ENCODE peak calls at places on chromosomes 4 and X, in nine cellular contexts. One of them, this sample, is unnamed.

GRCh38 chr4:22070256-22070655 is 121.7 kb upstream of the KCNIP4 start:
- DNase-seq in NCI-H226: no peak
- DNase-seq in amniotic stem cell: no peak
- DNase-seq in glutamatergic neuron: no peak
- DNase-seq in EL: no peak
- DNase-seq in GM18507: no peak
- DNase-seq in Ammon's horn: peak
- DNase-seq in IMR-90: no peak
- DNase-seq in activated CD4-positive, alpha-beta T cell treated with anti-CD3 and anti-CD28 coated beads, Interleukin-2, amount 50 U/mL, for 4 hours: no peak
- DNase-seq in this sample: no peak

GRCh38 chrX:8913665-8914409 is 112.7 kb upstream of the FAM9A start:
- DNase-seq in GM18507: no peak
- DNase-seq in Ammon's horn: no peak
- DNase-seq in IMR-90: peak
- DNase-seq in EL: peak
- DNase-seq in activated CD4-positive, alpha-beta T cell treated with anti-CD3 and anti-CD28 coated beads, Interleukin-2, amount 50 U/mL, for 4 hours: no peak
- DNase-seq in glutamatergic neuron: no peak
- DNase-seq in amniotic stem cell: peak
- DNase-seq in NCI-H226: no peak
- DNase-seq in this sample: peak

GRCh38 chr4:6658204-6658585 is 17.7 kb downstream of the MRFAP1 start:
- DNase-seq in IMR-90: no peak
- DNase-seq in glutamatergic neuron: no peak
- DNase-seq in amniotic stem cell: no peak
- DNase-seq in Ammon's horn: no peak
- DNase-seq in GM18507: no peak
- DNase-seq in NCI-H226: no peak
- DNase-seq in activated CD4-positive, alpha-beta T cell treated with anti-CD3 and anti-CD28 coated beads, Interleukin-2, amount 50 U/mL, for 4 hours: no peak
- DNase-seq in EL: no peak
- DNase-seq in this sample: no peak

GRCh38 chrX:1361910-1362309 is 25.3 kb downstream of the IL3RA start:
- DNase-seq in EL: no peak
- DNase-seq in GM18507: no peak
- DNase-seq in glutamatergic neuron: no peak
- DNase-seq in IMR-90: no peak
- DNase-seq in amniotic stem cell: no peak
- DNase-seq in activated CD4-positive, alpha-beta T cell treated with anti-CD3 and anti-CD28 coated beads, Interleukin-2, amount 50 U/mL, for 4 hours: no peak
- DNase-seq in Ammon's horn: no peak
- DNase-seq in NCI-H226: no peak
- DNase-seq in this sample: no peak

GRCh38 chr4:15690020-15690809 is 8.6 kb downstream of the FAM200B start:
- DNase-seq in EL: peak
- DNase-seq in Ammon's horn: no peak
- DNase-seq in IMR-90: peak
- DNase-seq in activated CD4-positive, alpha-beta T cell treated with anti-CD3 and anti-CD28 coated beads, Interleukin-2, amount 50 U/mL, for 4 hours: no peak
- DNase-seq in glutamatergic neuron: no peak
- DNase-seq in GM18507: no peak
- DNase-seq in amniotic stem cell: peak
- DNase-seq in NCI-H226: peak
- DNase-seq in this sample: peak

GRCh38 chr4:6972375-6972650 is 62.7 kb downstream of the TBC1D14 start:
- DNase-seq in amniotic stem cell: no peak
- DNase-seq in Ammon's horn: no peak
- DNase-seq in GM18507: no peak
- DNase-seq in glutamatergic neuron: no peak
- DNase-seq in IMR-90: no peak
- DNase-seq in EL: no peak
- DNase-seq in activated CD4-positive, alpha-beta T cell treated with anti-CD3 and anti-CD28 coated beads, Interleukin-2, amount 50 U/mL, for 4 hours: no peak
- DNase-seq in NCI-H226: no peak
- DNase-seq in this sample: no peak

GRCh38 chrX:37685452-37686347 is at the start of gene XK:
- DNase-seq in glutamatergic neuron: peak
- DNase-seq in Ammon's horn: peak
- DNase-seq in amniotic stem cell: no peak
- DNase-seq in EL: peak
- DNase-seq in activated CD4-positive, alpha-beta T cell treated with anti-CD3 and anti-CD28 coated beads, Interleukin-2, amount 50 U/mL, for 4 hours: peak
- DNase-seq in IMR-90: no peak
- DNase-seq in GM18507: no peak
- DNase-seq in NCI-H226: peak
- DNase-seq in this sample: peak

GRCh38 chr4:82376109-82376508 is 2.3 kb upstream of the HNRNPD start:
- DNase-seq in activated CD4-positive, alpha-beta T cell treated with anti-CD3 and anti-CD28 coated beads, Interleukin-2, amount 50 U/mL, for 4 hours: no peak
- DNase-seq in EL: no peak
- DNase-seq in NCI-H226: no peak
- DNase-seq in amniotic stem cell: no peak
- DNase-seq in Ammon's horn: no peak
- DNase-seq in glutamatergic neuron: no peak
- DNase-seq in GM18507: no peak
- DNase-seq in IMR-90: no peak
- DNase-seq in this sample: no peak

GRCh38 chrX:123860506-123860840 is 620 bp downstream of the XIAP start:
- DNase-seq in NCI-H226: no peak
- DNase-seq in EL: peak
- DNase-seq in activated CD4-positive, alpha-beta T cell treated with anti-CD3 and anti-CD28 coated beads, Interleukin-2, amount 50 U/mL, for 4 hours: no peak
- DNase-seq in Ammon's horn: no peak
- DNase-seq in glutamatergic neuron: no peak
- DNase-seq in IMR-90: no peak
- DNase-seq in amniotic stem cell: no peak
- DNase-seq in GM18507: no peak
- DNase-seq in this sample: peak

GRCh38 chr4:73978886-73979285 is 2.9 kb downstream of the PF4 start:
- DNase-seq in glutamatergic neuron: no peak
- DNase-seq in amniotic stem cell: peak
- DNase-seq in NCI-H226: peak
- DNase-seq in EL: peak
- DNase-seq in IMR-90: peak
- DNase-seq in GM18507: no peak
- DNase-seq in Ammon's horn: no peak
- DNase-seq in activated CD4-positive, alpha-beta T cell treated with anti-CD3 and anti-CD28 coated beads, Interleukin-2, amount 50 U/mL, for 4 hours: no peak
- DNase-seq in this sample: peak

GRCh38 chrX:119880552-119881437 is 9.2 kb downstream of the NDUFA1 start:
- DNase-seq in EL: peak
- DNase-seq in IMR-90: peak
- DNase-seq in GM18507: no peak
- DNase-seq in Ammon's horn: peak
- DNase-seq in activated CD4-positive, alpha-beta T cell treated with anti-CD3 and anti-CD28 coated beads, Interleukin-2, amount 50 U/mL, for 4 hours: peak
- DNase-seq in amniotic stem cell: peak
- DNase-seq in glutamatergic neuron: peak
- DNase-seq in NCI-H226: peak
- DNase-seq in this sample: peak

GRCh38 chr4:183422962-183423653 is 21.3 kb upstream of the CDKN2AIP start:
- DNase-seq in NCI-H226: no peak
- DNase-seq in IMR-90: peak
- DNase-seq in glutamatergic neuron: no peak
- DNase-seq in activated CD4-positive, alpha-beta T cell treated with anti-CD3 and anti-CD28 coated beads, Interleukin-2, amount 50 U/mL, for 4 hours: no peak
- DNase-seq in EL: peak
- DNase-seq in amniotic stem cell: no peak
- DNase-seq in Ammon's horn: no peak
- DNase-seq in GM18507: no peak
- DNase-seq in this sample: peak

GRCh38 chr4:30721353-30722091 is 1.4 kb downstream of the PCDH7 start:
- DNase-seq in glutamatergic neuron: peak
- DNase-seq in EL: peak
- DNase-seq in activated CD4-positive, alpha-beta T cell treated with anti-CD3 and anti-CD28 coated beads, Interleukin-2, amount 50 U/mL, for 4 hours: no peak
- DNase-seq in IMR-90: peak
- DNase-seq in GM18507: no peak
- DNase-seq in Ammon's horn: peak
- DNase-seq in NCI-H226: no peak
- DNase-seq in amniotic stem cell: peak
- DNase-seq in this sample: peak

GRCh38 chr4:72505314-72505744 is 63.7 kb downstream of the ADAMTS3 start:
- DNase-seq in activated CD4-positive, alpha-beta T cell treated with anti-CD3 and anti-CD28 coated beads, Interleukin-2, amount 50 U/mL, for 4 hours: no peak
- DNase-seq in amniotic stem cell: peak
- DNase-seq in IMR-90: peak
- DNase-seq in glutamatergic neuron: peak
- DNase-seq in EL: peak
- DNase-seq in GM18507: peak
- DNase-seq in Ammon's horn: peak
- DNase-seq in NCI-H226: peak
- DNase-seq in this sample: peak

GRCh38 chrX:9379697-9380551 is 84.9 kb upstream of the TBL1X start:
- DNase-seq in amniotic stem cell: no peak
- DNase-seq in activated CD4-positive, alpha-beta T cell treated with anti-CD3 and anti-CD28 coated beads, Interleukin-2, amount 50 U/mL, for 4 hours: no peak
- DNase-seq in IMR-90: peak
- DNase-seq in GM18507: no peak
- DNase-seq in NCI-H226: peak
- DNase-seq in EL: peak
- DNase-seq in glutamatergic neuron: no peak
- DNase-seq in Ammon's horn: peak
- DNase-seq in this sample: peak

GRCh38 chr4:74006009-74006476 is 7.6 kb upstream of the CXCL5 start:
- DNase-seq in amniotic stem cell: no peak
- DNase-seq in EL: peak
- DNase-seq in NCI-H226: no peak
- DNase-seq in GM18507: no peak
- DNase-seq in Ammon's horn: no peak
- DNase-seq in activated CD4-positive, alpha-beta T cell treated with anti-CD3 and anti-CD28 coated beads, Interleukin-2, amount 50 U/mL, for 4 hours: no peak
- DNase-seq in glutamatergic neuron: no peak
- DNase-seq in IMR-90: peak
- DNase-seq in this sample: peak

GRCh38 chr4:152591876-152592275 is 56.0 kb upstream of the FBXW7 start:
- DNase-seq in glutamatergic neuron: no peak
- DNase-seq in activated CD4-positive, alpha-beta T cell treated with anti-CD3 and anti-CD28 coated beads, Interleukin-2, amount 50 U/mL, for 4 hours: no peak
- DNase-seq in IMR-90: no peak
- DNase-seq in EL: no peak
- DNase-seq in NCI-H226: no peak
- DNase-seq in amniotic stem cell: no peak
- DNase-seq in GM18507: no peak
- DNase-seq in Ammon's horn: peak
- DNase-seq in this sample: no peak

GRCh38 chr4:73589887-73590801 is 30.1 kb downstream of the RASSF6 start:
- DNase-seq in glutamatergic neuron: no peak
- DNase-seq in activated CD4-positive, alpha-beta T cell treated with anti-CD3 and anti-CD28 coated beads, Interleukin-2, amount 50 U/mL, for 4 hours: no peak
- DNase-seq in amniotic stem cell: no peak
- DNase-seq in NCI-H226: no peak
- DNase-seq in EL: no peak
- DNase-seq in IMR-90: no peak
- DNase-seq in GM18507: peak
- DNase-seq in Ammon's horn: no peak
- DNase-seq in this sample: no peak

GRCh38 chr4:4852591-4853362 is 6.7 kb upstream of the MSX1 start:
- DNase-seq in IMR-90: peak
- DNase-seq in EL: peak
- DNase-seq in glutamatergic neuron: peak
- DNase-seq in amniotic stem cell: peak
- DNase-seq in GM18507: no peak
- DNase-seq in Ammon's horn: no peak
- DNase-seq in activated CD4-positive, alpha-beta T cell treated with anti-CD3 and anti-CD28 coated beads, Interleukin-2, amount 50 U/mL, for 4 hours: peak
- DNase-seq in NCI-H226: peak
- DNase-seq in this sample: peak

GRCh38 chr4:26624042-26624441 is 40.2 kb downstream of the TBC1D19 start:
- DNase-seq in activated CD4-positive, alpha-beta T cell treated with anti-CD3 and anti-CD28 coated beads, Interleukin-2, amount 50 U/mL, for 4 hours: no peak
- DNase-seq in glutamatergic neuron: no peak
- DNase-seq in NCI-H226: no peak
- DNase-seq in GM18507: no peak
- DNase-seq in IMR-90: no peak
- DNase-seq in EL: no peak
- DNase-seq in amniotic stem cell: no peak
- DNase-seq in Ammon's horn: no peak
- DNase-seq in this sample: peak

GRCh38 chrX:53688300-53688699 is 1.8 kb upstream of the HUWE1 start:
- DNase-seq in EL: no peak
- DNase-seq in amniotic stem cell: no peak
- DNase-seq in IMR-90: no peak
- DNase-seq in NCI-H226: no peak
- DNase-seq in activated CD4-positive, alpha-beta T cell treated with anti-CD3 and anti-CD28 coated beads, Interleukin-2, amount 50 U/mL, for 4 hours: no peak
- DNase-seq in Ammon's horn: no peak
- DNase-seq in GM18507: no peak
- DNase-seq in glutamatergic neuron: no peak
- DNase-seq in this sample: no peak

GRCh38 chrX:118116308-118117068 is at the start of gene KLHL13:
- DNase-seq in Ammon's horn: peak
- DNase-seq in GM18507: no peak
- DNase-seq in NCI-H226: no peak
- DNase-seq in EL: peak
- DNase-seq in IMR-90: peak
- DNase-seq in activated CD4-positive, alpha-beta T cell treated with anti-CD3 and anti-CD28 coated beads, Interleukin-2, amount 50 U/mL, for 4 hours: no peak
- DNase-seq in amniotic stem cell: peak
- DNase-seq in glutamatergic neuron: peak
- DNase-seq in this sample: peak

GRCh38 chr4:154314248-154314647 is 177.4 kb downstream of the DCHS2 start:
- DNase-seq in NCI-H226: no peak
- DNase-seq in EL: peak
- DNase-seq in IMR-90: no peak
- DNase-seq in glutamatergic neuron: no peak
- DNase-seq in Ammon's horn: peak
- DNase-seq in amniotic stem cell: peak
- DNase-seq in GM18507: no peak
- DNase-seq in activated CD4-positive, alpha-beta T cell treated with anti-CD3 and anti-CD28 coated beads, Interleukin-2, amount 50 U/mL, for 4 hours: no peak
- DNase-seq in this sample: peak

GRCh38 chr4:94256833-94257232 is 49.2 kb downstream of the SMARCAD1 start:
- DNase-seq in NCI-H226: no peak
- DNase-seq in amniotic stem cell: no peak
- DNase-seq in IMR-90: peak
- DNase-seq in EL: no peak
- DNase-seq in Ammon's horn: no peak
- DNase-seq in GM18507: no peak
- DNase-seq in glutamatergic neuron: no peak
- DNase-seq in activated CD4-positive, alpha-beta T cell treated with anti-CD3 and anti-CD28 coated beads, Interleukin-2, amount 50 U/mL, for 4 hours: no peak
- DNase-seq in this sample: no peak

GRCh38 chrX:134911348-134911747 is 79.4 kb upstream of the SMIM10 start:
- DNase-seq in Ammon's horn: no peak
- DNase-seq in activated CD4-positive, alpha-beta T cell treated with anti-CD3 and anti-CD28 coated beads, Interleukin-2, amount 50 U/mL, for 4 hours: no peak
- DNase-seq in glutamatergic neuron: no peak
- DNase-seq in NCI-H226: no peak
- DNase-seq in EL: no peak
- DNase-seq in GM18507: no peak
- DNase-seq in amniotic stem cell: no peak
- DNase-seq in IMR-90: no peak
- DNase-seq in this sample: no peak

GRCh38 chr4:1842993-1843448 is 12.9 kb downstream of the LETM1 start:
- DNase-seq in amniotic stem cell: peak
- DNase-seq in NCI-H226: peak
- DNase-seq in EL: peak
- DNase-seq in glutamatergic neuron: no peak
- DNase-seq in Ammon's horn: no peak
- DNase-seq in IMR-90: peak
- DNase-seq in GM18507: no peak
- DNase-seq in activated CD4-positive, alpha-beta T cell treated with anti-CD3 and anti-CD28 coated beads, Interleukin-2, amount 50 U/mL, for 4 hours: no peak
- DNase-seq in this sample: peak

GRCh38 chrX:153672531-153673397 is 849 bp downstream of the PNCK start:
- DNase-seq in glutamatergic neuron: no peak
- DNase-seq in GM18507: no peak
- DNase-seq in activated CD4-positive, alpha-beta T cell treated with anti-CD3 and anti-CD28 coated beads, Interleukin-2, amount 50 U/mL, for 4 hours: no peak
- DNase-seq in Ammon's horn: no peak
- DNase-seq in amniotic stem cell: no peak
- DNase-seq in IMR-90: no peak
- DNase-seq in NCI-H226: no peak
- DNase-seq in EL: no peak
- DNase-seq in this sample: no peak

GRCh38 chrX:68945603-68946228 is 116.9 kb downstream of the EFNB1 start:
- DNase-seq in activated CD4-positive, alpha-beta T cell treated with anti-CD3 and anti-CD28 coated beads, Interleukin-2, amount 50 U/mL, for 4 hours: no peak
- DNase-seq in GM18507: no peak
- DNase-seq in IMR-90: peak
- DNase-seq in EL: peak
- DNase-seq in Ammon's horn: no peak
- DNase-seq in amniotic stem cell: no peak
- DNase-seq in glutamatergic neuron: peak
- DNase-seq in NCI-H226: peak
- DNase-seq in this sample: peak

GRCh38 chr4:8009710-8010534 is 70.3 kb upstream of the AFAP1 start:
- DNase-seq in NCI-H226: no peak
- DNase-seq in IMR-90: no peak
- DNase-seq in activated CD4-positive, alpha-beta T cell treated with anti-CD3 and anti-CD28 coated beads, Interleukin-2, amount 50 U/mL, for 4 hours: no peak
- DNase-seq in EL: no peak
- DNase-seq in GM18507: no peak
- DNase-seq in amniotic stem cell: no peak
- DNase-seq in glutamatergic neuron: no peak
- DNase-seq in Ammon's horn: no peak
- DNase-seq in this sample: no peak

GRCh38 chr4:2931765-2932560 is 31.2 kb downstream of the NOP14 start:
- DNase-seq in amniotic stem cell: no peak
- DNase-seq in glutamatergic neuron: no peak
- DNase-seq in Ammon's horn: peak
- DNase-seq in activated CD4-positive, alpha-beta T cell treated with anti-CD3 and anti-CD28 coated beads, Interleukin-2, amount 50 U/mL, for 4 hours: no peak
- DNase-seq in IMR-90: no peak
- DNase-seq in EL: no peak
- DNase-seq in GM18507: no peak
- DNase-seq in NCI-H226: no peak
- DNase-seq in this sample: no peak

GRCh38 chrX:36640232-36640631 is 367.9 kb upstream of the FAM47C start:
- DNase-seq in GM18507: no peak
- DNase-seq in glutamatergic neuron: no peak
- DNase-seq in amniotic stem cell: no peak
- DNase-seq in EL: no peak
- DNase-seq in activated CD4-positive, alpha-beta T cell treated with anti-CD3 and anti-CD28 coated beads, Interleukin-2, amount 50 U/mL, for 4 hours: no peak
- DNase-seq in IMR-90: no peak
- DNase-seq in NCI-H226: no peak
- DNase-seq in Ammon's horn: no peak
- DNase-seq in this sample: no peak

This sample was measured in EH.